ENCODE peak calls at places on chromosomes 16 and 17, in seven cellular contexts. E is PC-3, Y is hepatocyte, G is GM23338, J is GM23248, C is HCT116, U is PC-9. W is an unnamed sample.
A peak's percentile ranks its signal among the peaks of the same experiment; 100 is the strongest.

GRCh38 chr17:35855965-35856364 is 12.7 kb downstream of the HEATR9 start:
- DNase-seq in E (no peak), Y (no peak), G (no peak), J (no peak), C (no peak), U (no peak), W (no peak)

GRCh38 chr17:79065105-79065670 is 9.4 kb upstream of the ENGASE start:
- DNase-seq in E (peak; percentile 78), Y (peak; percentile 60), G (peak; percentile 77), J (peak; percentile 57), C (peak; percentile 52), U (no peak), W (no peak)

GRCh38 chr16:30853758-30854157 is 40.1 kb downstream of the BCL7C start:
- DNase-seq in E (peak; percentile 66), Y (no peak), G (no peak), J (peak; percentile 43), C (no peak), U (no peak), W (no peak)

GRCh38 chr16:49632111-49632797 is 223.7 kb downstream of the ZNF423 start:
- DNase-seq in E (no peak), Y (no peak), G (no peak), J (no peak), C (no peak), U (no peak), W (no peak)

GRCh38 chr17:40326832-40327199 is 17.8 kb downstream of the RARA start:
- DNase-seq in E (no peak), Y (no peak), G (no peak), J (no peak), C (no peak), U (no peak), W (no peak)

GRCh38 chr17:80621335-80622169 is 76.9 kb downstream of the RPTOR start:
- DNase-seq in E (no peak), Y (no peak), G (no peak), J (no peak), C (no peak), U (no peak), W (no peak)

GRCh38 chr16:583815-584591 is 5.9 kb upstream of the RAB40C start:
- DNase-seq in E (no peak), Y (no peak), G (peak; percentile 42), J (no peak), C (no peak), U (no peak), W (no peak)

GRCh38 chr17:10357768-10358167 is 15.0 kb downstream of the MYH13 start:
- DNase-seq in E (peak; percentile 4), Y (peak; percentile 23), G (peak; percentile 74), J (peak; percentile 7), C (no peak), U (peak; percentile 4), W (peak; percentile 10)

GRCh38 chr16:27458987-27459688 is 57.2 kb downstream of the IL21R start:
- DNase-seq in E (no peak), Y (no peak), G (no peak), J (no peak), C (no peak), U (no peak), W (no peak)

GRCh38 chr16:67364610-67365256 is 28.6 kb downstream of the TPPP3 start:
- DNase-seq in E (no peak), Y (no peak), G (no peak), J (no peak), C (no peak), U (no peak), W (no peak)

GRCh38 chr16:81493755-81494433 is 49.3 kb downstream of the CMIP start:
- DNase-seq in E (peak; percentile 93), Y (peak; percentile 88), G (no peak), J (peak; percentile 93), C (peak; percentile 83), U (peak; percentile 92), W (no peak)

GRCh38 chr17:1109606-1110523 is 69.9 kb downstream of the ABR start:
- DNase-seq in E (peak; percentile 60), Y (peak; percentile 79), G (peak; percentile 71), J (no peak), C (no peak), U (peak; percentile 40), W (peak; percentile 42)

GRCh38 chr17:9170822-9171221 is 149.5 kb downstream of the NTN1 start:
- DNase-seq in E (no peak), Y (peak; percentile 51), G (peak; percentile 75), J (no peak), C (no peak), U (no peak), W (no peak)

GRCh38 chr17:27543464-27543856 is 87.2 kb downstream of the KSR1 start:
- DNase-seq in E (no peak), Y (no peak), G (no peak), J (no peak), C (no peak), U (no peak), W (no peak)

GRCh38 chr16:84660973-84661372 is 12.7 kb downstream of the KLHL36 start:
- DNase-seq in E (no peak), Y (no peak), G (no peak), J (peak; percentile 46), C (no peak), U (no peak), W (no peak)

GRCh38 chr17:78214706-78215061 is 631 bp downstream of the BIRC5 start:
- DNase-seq in E (no peak), Y (no peak), G (no peak), J (no peak), C (no peak), U (no peak), W (no peak)

GRCh38 chr16:49407873-49408565 is 34.4 kb downstream of the C16orf78 start:
- DNase-seq in E (peak; percentile 76), Y (peak; percentile 92), G (peak; percentile 94), J (peak; percentile 83), C (peak; percentile 78), U (peak; percentile 59), W (peak; percentile 94)

GRCh38 chr17:79801156-79802038 is 4.5 kb upstream of the CBX8 start:
- DNase-seq in E (peak; percentile 54), Y (peak; percentile 50), G (peak; percentile 53), J (peak; percentile 50), C (peak; percentile 45), U (peak; percentile 49), W (no peak)

GRCh38 chr17:45740553-45741330 is 43.4 kb upstream of the CRHR1 start:
- DNase-seq in E (peak; percentile 66), Y (peak; percentile 25), G (peak; percentile 97), J (peak; percentile 61), C (peak; percentile 89), U (no peak), W (peak; percentile 62)

GRCh38 chr16:48022496-48022895 is 133.3 kb downstream of the ABCC12 start:
- DNase-seq in E (no peak), Y (no peak), G (no peak), J (no peak), C (no peak), U (no peak), W (no peak)
- H3K9me2 ChIP-seq in E (no peaks in the 10 kb centered on the region), Y (no peaks in the 10 kb centered on the region), G (peaks cover 4% of the 10 kb centered on the region), J (no peaks in the 10 kb centered on the region), C (no peaks in the 10 kb centered on the region), U (no peaks in the 10 kb centered on the region), W (no peaks in the 10 kb centered on the region)

GRCh38 chr16:6131526-6132050 is 1034.0 kb upstream of the EEF2KMT start:
- DNase-seq in E (no peak), Y (no peak), G (no peak), J (no peak), C (no peak), U (no peak), W (no peak)
- TF ChIP-seq EZH2 in E (no peak), Y (no peak), G (no peak), J (no peak), C (no peak), U (no peak), W (no peak)

GRCh38 chr17:6147054-6147453 is 76.9 kb downstream of the WSCD1 start:
- DNase-seq in E (no peak), Y (no peak), G (no peak), J (no peak), C (no peak), U (no peak), W (no peak)
- H3K4me3 ChIP-seq in E (no peak overlapping the region), Y (no peak overlapping the region), G (no peak overlapping the region), J (no peak overlapping the region), C (no peak overlapping the region), U (no peak overlapping the region), W (no peak overlapping the region)

DNA sequence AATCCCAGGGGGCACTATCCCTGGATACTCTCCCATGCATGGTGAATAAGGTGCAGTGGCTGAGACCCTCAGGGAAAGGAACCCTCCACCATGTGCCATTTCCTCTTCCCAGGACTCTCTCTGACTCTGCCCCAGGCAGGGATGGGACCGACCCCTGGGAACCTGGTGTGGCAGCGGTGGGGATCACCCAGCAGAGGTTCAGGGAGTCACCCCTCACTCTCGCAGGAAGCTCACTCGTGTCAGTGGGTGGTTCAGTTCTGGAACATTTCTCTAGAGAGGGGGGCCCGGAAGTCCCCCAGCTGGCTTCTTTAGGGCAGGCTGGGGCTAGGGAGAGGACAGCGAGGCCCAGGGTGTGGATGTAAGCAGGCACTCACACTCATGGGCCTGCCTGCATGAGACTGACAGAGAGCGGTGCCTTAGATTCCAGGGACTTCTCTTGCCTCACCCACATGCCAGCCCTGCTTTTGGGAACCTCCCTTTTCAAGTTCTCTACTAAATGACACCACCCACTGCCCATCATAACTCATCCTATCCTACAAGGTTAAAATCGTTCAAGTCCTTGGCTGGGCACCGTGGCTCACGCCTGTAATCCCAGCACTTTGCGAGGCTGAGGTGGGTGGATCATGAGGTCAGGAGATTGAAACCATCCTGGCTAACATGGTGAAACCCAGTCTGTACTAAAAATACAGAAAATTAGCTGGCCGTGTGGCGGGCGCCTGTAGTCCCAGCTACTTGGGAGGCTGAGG is 109.7 kb upstream of the SDK2 start:
- DNase-seq in E (no peak), Y (no peak), G (no peak), J (no peak), C (no peak), U (no peak), W (no peak)
- H3K9me2 ChIP-seq in E (no peaks in the 10 kb centered on the region), Y (no peaks in the 10 kb centered on the region), G (no peaks in the 10 kb centered on the region), J (no peaks in the 10 kb centered on the region), C (no peaks in the 10 kb centered on the region), U (no peaks in the 10 kb centered on the region), W (no peaks in the 10 kb centered on the region)

GRCh38 chr17:61406871-61407210 is 7.2 kb downstream of the TBX2 start:
- DNase-seq in E (no peak), Y (no peak), G (no peak), J (no peak), C (no peak), U (no peak), W (no peak)

GRCh38 chr17:61410100-61410551 is 10.5 kb downstream of the TBX2 start:
- DNase-seq in E (no peak), Y (no peak), G (no peak), J (no peak), C (no peak), U (no peak), W (no peak)

GRCh38 chr17:61409301-61410099 is 9.9 kb downstream of the TBX2 start:
- DNase-seq in E (peak; percentile 84), Y (peak; percentile 91), G (peak; percentile 73), J (peak; percentile 90), C (peak; percentile 36), U (peak; percentile 74), W (peak; percentile 67)

GRCh38 chr17:61407211-61407911 is 7.7 kb downstream of the TBX2 start:
- DNase-seq in E (no peak), Y (no peak), G (no peak), J (no peak), C (no peak), U (no peak), W (no peak)

GRCh38 chr17:61408151-61409041 is 8.8 kb downstream of the TBX2 start:
- DNase-seq in E (no peak), Y (no peak), G (no peak), J (no peak), C (no peak), U (no peak), W (no peak)
- TF ChIP-seq EZH2 in E (no peak), Y (no peak), G (peak; percentile 72), J (no peak), C (no peak), U (no peak), W (no peak)

GRCh38 chr17:66577041-66577440 is 257.9 kb upstream of the CACNG5 start:
- DNase-seq in E (no peak), Y (no peak), G (no peak), J (no peak), C (no peak), U (no peak), W (no peak)
- H3K4me3 ChIP-seq in E (no peak overlapping the region), Y (no peak overlapping the region), G (no peak overlapping the region), J (no peak overlapping the region), C (no peak overlapping the region), U (no peak overlapping the region), W (no peak overlapping the region)